ENCODE peak calls at places on chromosome 2, in eight cellular contexts. J, K, N, O, I, R, M and F are unnamed samples.

GRCh38 chr2:43472527-43473194 is 123.2 kb downstream of the THADA start:
- DNase-seq in J (no peak), K (no peak), N (no peak), O (no peak), I (no peak), R (no peak), M (no peak), F (no peak)

GRCh38 chr2:137220438-137220998 is 455.2 kb downstream of the THSD7B start:
- DNase-seq in J (no peak), K (no peak), N (no peak), O (no peak), I (no peak), R (no peak), M (no peak), F (no peak)

GRCh38 chr2:10449838-10450691 is 1.9 kb upstream of the ODC1 start:
- DNase-seq in J (no peak), K (no peak), N (no peak), O (no peak), I (peak), R (no peak), M (peak), F (no peak)

GRCh38 chr2:177322801-177323261 is 58.3 kb upstream of the NFE2L2 start:
- DNase-seq in J (no peak), K (no peak), N (no peak), O (no peak), I (peak), R (no peak), M (no peak), F (no peak)

GRCh38 chr2:84841577-84841976 is 39.3 kb downstream of the TRABD2A start:
- DNase-seq in J (no peak), K (no peak), N (no peak), O (no peak), I (no peak), R (no peak), M (no peak), F (no peak)

GRCh38 chr2:136255648-136256461 is 137.9 kb upstream of the CXCR4 start:
- DNase-seq in J (peak), K (no peak), N (no peak), O (no peak), I (no peak), R (no peak), M (no peak), F (no peak)

GRCh38 chr2:239820836-239821693 is 204.1 kb downstream of the NDUFA10 start:
- DNase-seq in J (peak), K (peak), N (no peak), O (no peak), I (peak), R (no peak), M (no peak), F (no peak)

GRCh38 chr2:176984987-176985386 is 227.6 kb upstream of the HNRNPA3 start:
- DNase-seq in J (no peak), K (no peak), N (no peak), O (no peak), I (no peak), R (no peak), M (no peak), F (no peak)

GRCh38 chr2:131801210-131801744 is 273.6 kb downstream of the CCDC74A start:
- DNase-seq in J (peak), K (no peak), N (no peak), O (no peak), I (no peak), R (no peak), M (peak), F (no peak)

GRCh38 chr2:73998451-73998850 is 13.7 kb downstream of the TET3 start:
- DNase-seq in J (no peak), K (no peak), N (no peak), O (no peak), I (no peak), R (no peak), M (no peak), F (no peak)

GRCh38 chr2:118774458-118775133 is 72.9 kb downstream of the EN1 start:
- DNase-seq in J (peak), K (no peak), N (peak), O (peak), I (peak), R (no peak), M (peak), F (no peak)

GRCh38 chr2:64225491-64225890 is 81.3 kb upstream of the PELI1 start:
- DNase-seq in J (no peak), K (no peak), N (no peak), O (no peak), I (no peak), R (no peak), M (no peak), F (no peak)

GRCh38 chr2:181998045-181998444 is 12.4 kb downstream of the PPP1R1C start:
- DNase-seq in J (no peak), K (no peak), N (no peak), O (no peak), I (no peak), R (no peak), M (no peak), F (no peak)

GRCh38 chr2:16151651-16152050 is 211.3 kb downstream of the MYCN start:
- DNase-seq in J (no peak), K (no peak), N (no peak), O (no peak), I (no peak), R (no peak), M (no peak), F (no peak)

GRCh38 chr2:232538671-232539070 is 821 bp upstream of the CHRNG start:
- DNase-seq in J (peak), K (peak), N (no peak), O (no peak), I (peak), R (no peak), M (no peak), F (no peak)

GRCh38 chr2:118242216-118242615 is 153.9 kb downstream of the INSIG2 start:
- DNase-seq in J (no peak), K (no peak), N (no peak), O (no peak), I (no peak), R (no peak), M (no peak), F (no peak)

GRCh38 chr2:181848356-181848876 is 43.1 kb upstream of the ITPRID2 start:
- DNase-seq in J (no peak), K (no peak), N (no peak), O (no peak), I (no peak), R (no peak), M (no peak), F (peak)

GRCh38 chr2:10028988-10029874 is 14.1 kb upstream of the KLF11 start:
- DNase-seq in J (peak), K (peak), N (peak), O (peak), I (no peak), R (no peak), M (no peak), F (no peak)

GRCh38 chr2:39689876-39690275 is 24.2 kb downstream of the TMEM178A start:
- DNase-seq in J (no peak), K (no peak), N (no peak), O (no peak), I (no peak), R (no peak), M (no peak), F (no peak)

GRCh38 chr2:41222593-41222992 is 770.7 kb upstream of the SLC8A1 start:
- DNase-seq in J (no peak), K (no peak), N (no peak), O (no peak), I (no peak), R (no peak), M (no peak), F (no peak)

GRCh38 chr2:166382448-166382847 is 6.7 kb upstream of the SCN9A start:
- DNase-seq in J (no peak), K (no peak), N (no peak), O (no peak), I (no peak), R (no peak), M (no peak), F (no peak)

GRCh38 chr2:99635710-99636431 is 146.1 kb upstream of the REV1 start:
- DNase-seq in J (no peak), K (peak), N (no peak), O (no peak), I (no peak), R (no peak), M (no peak), F (no peak)

GRCh38 chr2:148813603-148814065 is 61.4 kb upstream of the KIF5C start:
- DNase-seq in J (peak), K (no peak), N (peak), O (peak), I (peak), R (no peak), M (peak), F (no peak)

GRCh38 chr2:121873870-121874269 is 118.4 kb downstream of the TSN start:
- DNase-seq in J (no peak), K (no peak), N (no peak), O (no peak), I (no peak), R (no peak), M (no peak), F (no peak)

GRCh38 chr2:71882949-71883472 is 264.7 kb downstream of the CYP26B1 start:
- DNase-seq in J (peak), K (peak), N (peak), O (no peak), I (peak), R (peak), M (peak), F (no peak)

GRCh38 chr2:237282568-237283128 is 131.3 kb downstream of the COL6A3 start:
- DNase-seq in J (no peak), K (no peak), N (no peak), O (no peak), I (no peak), R (no peak), M (no peak), F (no peak)

GRCh38 chr2:190812506-190813294 is 67.9 kb upstream of the GLS start:
- DNase-seq in J (no peak), K (no peak), N (no peak), O (no peak), I (no peak), R (no peak), M (no peak), F (no peak)

GRCh38 chr2:106314427-106314826 is 120.3 kb upstream of the UXS1 start:
- DNase-seq in J (no peak), K (no peak), N (no peak), O (no peak), I (no peak), R (no peak), M (no peak), F (no peak)

GRCh38 chr2:72146357-72147302 is 1.0 kb downstream of the CYP26B1 start:
- DNase-seq in J (peak), K (peak), N (no peak), O (no peak), I (peak), R (no peak), M (peak), F (no peak)

GRCh38 chr2:215620528-215620927 is 184.7 kb upstream of the FN1 start:
- DNase-seq in J (no peak), K (no peak), N (no peak), O (no peak), I (no peak), R (no peak), M (no peak), F (no peak)

GRCh38 chr2:30208453-30208852 is 22.9 kb upstream of the LBH start:
- DNase-seq in J (no peak), K (peak), N (peak), O (no peak), I (peak), R (peak), M (peak), F (peak)

GRCh38 chr2:73651586-73652230 is 9.5 kb upstream of the NAT8 start:
- DNase-seq in J (no peak), K (no peak), N (no peak), O (no peak), I (no peak), R (no peak), M (no peak), F (no peak)

GRCh38 chr2:99609851-99610381 is 120.1 kb upstream of the REV1 start:
- DNase-seq in J (no peak), K (no peak), N (no peak), O (no peak), I (no peak), R (no peak), M (no peak), F (no peak)

GRCh38 chr2:177147093-177147694 is 65.4 kb upstream of the HNRNPA3 start:
- DNase-seq in J (no peak), K (no peak), N (peak), O (no peak), I (no peak), R (no peak), M (peak), F (peak)

GRCh38 chr2:14134737-14135136 is 497.8 kb upstream of the LRATD1 start:
- DNase-seq in J (no peak), K (no peak), N (no peak), O (no peak), I (no peak), R (no peak), M (no peak), F (no peak)

GRCh38 chr2:133591164-133591563 is 22.9 kb upstream of the NCKAP5 start:
- DNase-seq in J (no peak), K (peak), N (no peak), O (no peak), I (peak), R (no peak), M (peak), F (no peak)

GRCh38 chr2:55106148-55106547 is 55.9 kb upstream of the RTN4 start:
- DNase-seq in J (no peak), K (no peak), N (no peak), O (no peak), I (no peak), R (no peak), M (no peak), F (no peak)

GRCh38 chr2:172179045-172179742 is 76.5 kb upstream of the DLX2 start:
- DNase-seq in J (no peak), K (no peak), N (no peak), O (no peak), I (no peak), R (no peak), M (no peak), F (no peak)

GRCh38 chr2:62478093-62478580 is 27.9 kb downstream of the TMEM17 start:
- DNase-seq in J (no peak), K (no peak), N (no peak), O (no peak), I (no peak), R (no peak), M (no peak), F (no peak)
- TF ChIP-seq POLR2AphosphoS5 in J (peak), K (no peak), N (no peak), O (no peak), I (peak), R (no peak), M (no peak), F (no peak)

GRCh38 chr2:223549215-223549614 is 52.9 kb downstream of the SCG2 start:
- DNase-seq in J (no peak), K (no peak), N (no peak), O (no peak), I (no peak), R (peak), M (peak), F (peak)
- TF ChIP-seq POLR2AphosphoS5 in J (no peak), K (no peak), N (no peak), O (no peak), I (no peak), R (peak), M (peak), F (peak)

GRCh38 chr2:160924936-160925353 is 235.3 kb upstream of the TANK start:
- DNase-seq in J (no peak), K (no peak), N (no peak), O (no peak), I (no peak), R (no peak), M (no peak), F (no peak)
- TF ChIP-seq POLR2AphosphoS5 in J (no peak), K (no peak), N (no peak), O (no peak), I (no peak), R (no peak), M (no peak), F (no peak)

GRCh38 chr2:217974389-217975005 is 28.3 kb downstream of the TNS1 start:
- DNase-seq in J (peak), K (peak), N (no peak), O (no peak), I (peak), R (no peak), M (no peak), F (no peak)
- TF ChIP-seq POLR2AphosphoS5 in J (no peak), K (no peak), N (no peak), O (no peak), I (no peak), R (no peak), M (no peak), F (no peak)

GRCh38 chr2:234690569-234691225 is 193.8 kb upstream of the ARL4C start:
- DNase-seq in J (no peak), K (no peak), N (no peak), O (no peak), I (no peak), R (no peak), M (peak), F (no peak)
- TF ChIP-seq POLR2AphosphoS5 in J (no peak), K (no peak), N (no peak), O (no peak), I (no peak), R (no peak), M (no peak), F (no peak)

GRCh38 chr2:96163768-96164429 is 18.7 kb upstream of the DUSP2 start:
- DNase-seq in J (peak), K (peak), N (no peak), O (peak), I (no peak), R (no peak), M (no peak), F (no peak)
- TF ChIP-seq POLR2AphosphoS5 in J (peak), K (no peak), N (no peak), O (no peak), I (no peak), R (no peak), M (no peak), F (no peak)

DNA sequence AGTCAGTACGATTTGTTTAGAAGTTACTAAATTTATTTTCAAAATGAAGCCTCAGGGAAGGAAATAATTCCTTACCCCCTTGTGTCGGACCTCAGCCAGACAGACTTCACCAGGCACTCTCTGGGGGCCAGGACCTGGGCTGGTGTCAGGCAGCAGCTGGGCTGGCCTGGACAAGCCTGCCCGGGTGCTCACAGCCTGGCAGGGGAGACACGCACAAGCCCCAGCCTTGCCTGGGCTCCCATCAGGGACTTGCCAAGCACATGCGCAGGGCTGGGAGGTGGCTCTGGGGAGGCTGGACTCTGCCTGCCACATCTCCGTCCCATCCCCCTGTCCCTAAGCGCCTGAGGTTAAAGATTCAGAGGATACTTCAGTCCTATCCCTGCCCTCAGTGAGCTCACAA is 56.8 kb upstream of the HS6ST1 start:
- DNase-seq in J (peak), K (no peak), N (no peak), O (no peak), I (peak), R (no peak), M (peak), F (no peak)
- TF ChIP-seq POLR2AphosphoS5 in J (no peak), K (no peak), N (no peak), O (no peak), I (no peak), R (no peak), M (no peak), F (no peak)

GRCh38 chr2:32864761-32865160 is 82.0 kb upstream of the LTBP1 start:
- DNase-seq in J (no peak), K (no peak), N (no peak), O (no peak), I (no peak), R (no peak), M (no peak), F (no peak)

GRCh38 chr2:32863803-32864202 is 83.0 kb upstream of the LTBP1 start:
- DNase-seq in J (no peak), K (no peak), N (no peak), O (no peak), I (no peak), R (no peak), M (no peak), F (no peak)

GRCh38 chr2:32864337-32864736 is 82.4 kb upstream of the LTBP1 start:
- DNase-seq in J (no peak), K (no peak), N (no peak), O (no peak), I (no peak), R (no peak), M (no peak), F (no peak)

GRCh38 chr2:32863326-32863725 is 83.4 kb upstream of the LTBP1 start:
- DNase-seq in J (no peak), K (no peak), N (no peak), O (no peak), I (no peak), R (no peak), M (no peak), F (no peak)

GRCh38 chr2:32865399-32866068 is 81.2 kb upstream of the LTBP1 start:
- DNase-seq in J (no peak), K (no peak), N (no peak), O (no peak), I (no peak), R (peak), M (no peak), F (no peak)
- TF ChIP-seq POLR2AphosphoS5 in J (no peak), K (no peak), N (no peak), O (no peak), I (no peak), R (peak), M (peak), F (no peak)